ENCODE peak calls at places on chromosomes 6 and 20, in eight cellular contexts. W, R, T, H, X, C, P and V are unnamed samples.
A peak's percentile ranks its signal among the peaks of the same experiment; 100 is the strongest.

GRCh38 chr6:98842489-98843180 is 8.3 kb downstream of the POU3F2 start:
- DNase-seq in W (no peak), R (no peak), T (no peak), H (no peak), X (peak; percentile 62), C (no peak), P (no peak), V (no peak)

GRCh38 chr6:111549744-111550143 is 55.9 kb downstream of the TRAF3IP2 start:
- DNase-seq in W (no peak), R (no peak), T (no peak), H (no peak), X (no peak), C (no peak), P (no peak), V (no peak)

GRCh38 chr6:41027799-41028617 is 11.0 kb downstream of the UNC5CL start:
- DNase-seq in W (peak; percentile 79), R (peak; percentile 88), T (peak; percentile 94), H (peak; percentile 73), X (peak; percentile 99), C (peak; percentile 80), P (peak; percentile 88), V (peak; percentile 46)

GRCh38 chr6:54629132-54629531 is 217.4 kb upstream of the FAM83B start:
- DNase-seq in W (no peak), R (no peak), T (no peak), H (no peak), X (no peak), C (peak; percentile 2), P (no peak), V (no peak)

GRCh38 chr6:123118811-123119210 is 122.8 kb downstream of the CLVS2 start:
- DNase-seq in W (no peak), R (no peak), T (no peak), H (no peak), X (no peak), C (no peak), P (no peak), V (peak; percentile 70)

GRCh38 chr20:43571310-43571709 is 12.5 kb downstream of the SGK2 start:
- DNase-seq in W (no peak), R (no peak), T (no peak), H (peak; percentile 18), X (no peak), C (no peak), P (no peak), V (no peak)

GRCh38 chr20:50848341-50848808 is 53.5 kb downstream of the BCAS4 start:
- DNase-seq in W (peak; percentile 59), R (peak; percentile 78), T (no peak), H (peak; percentile 45), X (no peak), C (peak; percentile 39), P (peak; percentile 80), V (no peak)

GRCh38 chr6:163808871-163809270 is 394.4 kb downstream of the QKI start:
- DNase-seq in W (no peak), R (no peak), T (no peak), H (no peak), X (no peak), C (no peak), P (no peak), V (no peak)

GRCh38 chr20:3660262-3661059 is 2.7 kb downstream of the GFRA4 start:
- DNase-seq in W (no peak), R (no peak), T (no peak), H (no peak), X (peak; percentile 58), C (peak; percentile 20), P (peak; percentile 54), V (no peak)

GRCh38 chr6:26457796-26458688 is at the start of gene BTN2A1:
- DNase-seq in W (peak; percentile 92), R (peak; percentile 91), T (peak; percentile 83), H (peak; percentile 91), X (peak; percentile 73), C (peak; percentile 97), P (peak; percentile 89), V (peak; percentile 96)

GRCh38 chr6:146795734-146796133 is 197.0 kb downstream of the ADGB start:
- DNase-seq in W (no peak), R (no peak), T (no peak), H (no peak), X (no peak), C (no peak), P (no peak), V (no peak)

GRCh38 chr20:49508435-49509199 is 26.1 kb upstream of the KCNB1 start:
- DNase-seq in W (no peak), R (no peak), T (peak; percentile 34), H (peak; percentile 73), X (no peak), C (peak; percentile 67), P (no peak), V (peak; percentile 11)

GRCh38 chr20:59044796-59045195 is 2.2 kb upstream of the PRELID3B start:
- DNase-seq in W (no peak), R (no peak), T (no peak), H (no peak), X (no peak), C (no peak), P (no peak), V (peak; percentile 78)

GRCh38 chr20:59048681-59049030 is 6.1 kb upstream of the PRELID3B start:
- DNase-seq in W (no peak), R (no peak), T (no peak), H (no peak), X (no peak), C (no peak), P (no peak), V (no peak)

GRCh38 chr20:59050437-59050836 is 7.9 kb upstream of the PRELID3B start:
- DNase-seq in W (no peak), R (no peak), T (no peak), H (no peak), X (no peak), C (no peak), P (no peak), V (no peak)

GRCh38 chr20:59046862-59047261 is 4.3 kb upstream of the PRELID3B start:
- DNase-seq in W (no peak), R (no peak), T (no peak), H (no peak), X (no peak), C (no peak), P (no peak), V (no peak)

DNA sequence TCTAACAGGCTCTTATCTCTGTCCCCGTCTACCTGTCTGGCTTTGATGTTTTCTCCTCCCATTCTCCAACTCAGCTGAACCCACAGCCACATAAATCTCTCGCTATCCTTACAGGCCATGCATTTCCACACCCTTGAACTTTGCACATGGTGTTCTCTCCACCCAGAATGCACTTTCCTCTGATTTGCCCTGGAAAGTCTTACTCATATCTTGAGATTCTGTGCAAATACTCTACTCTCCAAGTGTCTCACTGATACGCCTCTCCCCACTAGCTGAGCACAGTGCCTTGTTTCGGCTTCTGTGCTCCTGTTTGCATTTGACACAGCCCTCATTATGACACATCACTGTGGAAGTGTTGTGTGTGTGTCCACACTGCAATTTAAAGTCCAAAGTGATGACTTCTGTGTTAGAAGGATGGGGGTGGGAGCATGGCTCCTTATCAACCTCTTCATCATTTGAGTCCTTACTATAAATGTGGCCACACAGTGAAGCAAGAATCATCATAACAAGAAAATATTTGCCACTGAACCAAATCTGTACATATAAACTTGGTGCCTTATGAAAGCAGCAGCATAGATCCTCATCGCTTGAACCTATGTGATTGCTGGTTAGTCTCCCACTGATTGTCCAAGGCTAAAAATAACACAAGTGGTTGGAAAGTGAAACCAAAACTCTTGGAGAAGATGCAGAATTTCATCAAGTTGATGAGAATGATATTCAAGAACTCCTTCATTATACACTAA is 5.5 kb upstream of the PRELID3B start:
- DNase-seq in W (no peak), R (no peak), T (no peak), H (no peak), X (no peak), C (peak; percentile 85), P (no peak), V (peak; percentile 99)
- H3K27ac ChIP-seq in W (no peak overlapping the region), R (no peak overlapping the region), T (no peak overlapping the region), H (no peak overlapping the region), X (no peak overlapping the region), C (peak overlapping the region; percentile 54), P (no peak overlapping the region), V (peak overlapping the region; percentile 79)

GRCh38 chr6:159640322-159640721 is 52.7 kb downstream of the SOD2 start:
- DNase-seq in W (no peak), R (no peak), T (no peak), H (no peak), X (no peak), C (no peak), P (no peak), V (no peak)
- H3K4me3 ChIP-seq in W (no peak overlapping the region), R (no peak overlapping the region), T (no peak overlapping the region), H (no peak overlapping the region), X (no peak overlapping the region), C (no peak overlapping the region), P (no peak overlapping the region), V (no peak overlapping the region)

DNA sequence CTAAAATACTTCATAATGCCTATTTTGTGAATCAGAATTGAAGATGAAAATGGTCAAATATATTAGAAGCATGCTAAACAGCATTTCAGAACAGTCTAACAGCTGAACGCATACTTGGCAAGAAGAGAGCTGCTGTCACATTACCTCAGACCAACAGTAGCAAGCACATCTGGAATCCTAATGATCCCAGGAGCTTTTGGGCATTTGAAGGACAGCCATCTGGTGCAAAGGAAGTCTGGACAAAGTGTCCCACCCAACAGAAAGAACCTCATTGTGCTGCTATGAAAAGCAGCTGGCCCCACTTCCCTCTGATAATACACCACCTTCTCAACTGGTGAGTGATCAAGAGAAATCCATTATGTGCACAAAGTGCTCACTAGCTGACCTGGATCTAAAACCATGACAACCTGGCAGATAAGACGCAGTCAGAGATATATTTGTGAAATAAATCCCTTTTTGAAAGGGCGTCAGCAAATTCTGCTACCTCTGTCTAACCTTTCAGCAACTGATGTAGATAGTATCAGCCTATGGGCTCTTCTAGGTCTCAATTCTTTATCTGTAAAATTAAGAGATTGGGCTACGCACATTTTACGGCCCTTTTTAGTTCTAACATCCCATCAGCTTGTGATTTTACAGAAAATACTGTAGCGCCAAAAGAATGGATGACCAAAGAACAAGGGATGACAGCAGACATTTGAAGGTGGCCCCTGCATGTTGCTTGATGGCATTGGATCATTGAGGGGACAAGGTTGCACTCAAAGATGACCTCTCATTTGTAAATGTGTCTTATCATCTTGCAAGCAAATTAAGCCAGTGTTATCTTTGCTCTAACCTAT is 78.7 kb downstream of the SGK1 start:
- DNase-seq in W (no peak), R (no peak), T (no peak), H (no peak), X (no peak), C (no peak), P (no peak), V (no peak)
- H3K4me1 ChIP-seq in W (peaks cover 4% of the 10 kb centered on the region), R (no peaks in the 10 kb centered on the region), T (peaks cover 12% of the 10 kb centered on the region), H (peaks cover 35% of the 10 kb centered on the region), X (peaks cover 17% of the 10 kb centered on the region), C (peaks cover 13% of the 10 kb centered on the region), P (no peaks in the 10 kb centered on the region), V (no peaks in the 10 kb centered on the region)

GRCh38 chr6:39420300-39421265 is 98.1 kb upstream of the KCNK16 start:
- DNase-seq in W (no peak), R (no peak), T (no peak), H (no peak), X (no peak), C (no peak), P (peak; percentile 80), V (peak; percentile 21)

GRCh38 chr6:39419607-39420006 is 97.1 kb upstream of the KCNK16 start:
- DNase-seq in W (no peak), R (no peak), T (no peak), H (no peak), X (no peak), C (no peak), P (no peak), V (no peak)

GRCh38 chr6:39422273-39422672 is 99.8 kb upstream of the KCNK16 start:
- DNase-seq in W (peak; percentile 79), R (no peak), T (no peak), H (no peak), X (no peak), C (peak; percentile 36), P (peak; percentile 88), V (no peak)

GRCh38 chr6:39424831-39425230 is 102.3 kb upstream of the KCNK16 start:
- DNase-seq in W (no peak), R (no peak), T (no peak), H (no peak), X (no peak), C (no peak), P (no peak), V (no peak)

GRCh38 chr6:39421383-39422225 is 99.1 kb upstream of the KCNK16 start:
- DNase-seq in W (no peak), R (no peak), T (no peak), H (no peak), X (no peak), C (peak; percentile 63), P (no peak), V (no peak)
- H3K27ac ChIP-seq in W (peak overlapping the region; percentile 49), R (no peak overlapping the region), T (no peak overlapping the region), H (no peak overlapping the region), X (no peak overlapping the region), C (peak overlapping the region; percentile 47), P (peak overlapping the region; percentile 69), V (no peak overlapping the region)